ENCODE peak calls at places on chromosomes 16 and 17, in nine cellular contexts. R is mammary epithelial cell, N is transverse colon, Z is kidney epithelial cell, T is choroid plexus epithelial cell, X is right lobe of liver, U is astrocyte of the spinal cord, M is neural crest cell, J is AG09309. L is an unnamed sample.

GRCh38 chr17:83053779-83054451 is 25.5 kb upstream of the METRNL start:
- DNase-seq in X (peak; percentile 57), N (no peak), T (no peak), M (no peak), U (no peak), Z (no peak), R (no peak), J (no peak), L (no peak)

GRCh38 chr17:72392056-72393010 is 271.5 kb downstream of the SOX9 start:
- DNase-seq in J (peak; percentile 73), X (no peak), Z (peak; percentile 89), R (no peak), M (no peak), T (peak; percentile 80), N (no peak), U (peak; percentile 61), L (peak; percentile 90)

GRCh38 chr17:62628845-62629555 is 1.5 kb downstream of the MRC2 start:
- DNase-seq in R (peak; percentile 39), N (no peak), U (peak; percentile 85), M (no peak), X (no peak), J (no peak), T (peak; percentile 86), Z (no peak), L (peak; percentile 67)

GRCh38 chr16:58644765-58645487 is 15.3 kb upstream of the CNOT1 start:
- DNase-seq in J (no peak), R (peak; percentile 72), T (no peak), M (no peak), X (no peak), U (no peak), N (no peak), Z (no peak), L (no peak)

GRCh38 chr16:23504453-23505179 is 5.7 kb downstream of the GGA2 start:
- DNase-seq in X (no peak), R (peak; percentile 96), Z (peak; percentile 93), U (peak; percentile 96), N (peak; percentile 42), J (peak; percentile 86), M (no peak), T (peak; percentile 97), L (peak; percentile 88)

GRCh38 chr17:30237296-30238002 is 2.0 kb upstream of the SLC6A4 start:
- DNase-seq in T (no peak), R (no peak), M (no peak), X (no peak), N (no peak), Z (no peak), U (no peak), J (no peak), L (no peak)

GRCh38 chr17:64063766-64064224 is 43.4 kb upstream of the ICAM2 start:
- DNase-seq in N (peak; percentile 76), T (peak; percentile 63), Z (no peak), R (no peak), U (no peak), M (peak; percentile 37), J (no peak), X (no peak), L (no peak)

GRCh38 chr17:2700491-2701141 is 10.9 kb downstream of the CLUH start:
- DNase-seq in U (no peak), X (peak; percentile 39), N (no peak), M (no peak), R (no peak), Z (no peak), T (no peak), J (no peak), L (no peak)

GRCh38 chr17:36008998-36009665 is 7.8 kb upstream of the CCL15 start:
- DNase-seq in U (no peak), R (peak; percentile 7), Z (no peak), T (peak; percentile 27), M (no peak), N (no peak), X (no peak), J (no peak), L (no peak)

GRCh38 chr16:68590201-68590994 is 51.3 kb downstream of the ZFP90 start:
- DNase-seq in X (peak; percentile 63), J (peak; percentile 10), N (peak; percentile 66), U (peak; percentile 43), R (peak; percentile 69), T (peak; percentile 75), M (peak; percentile 83), Z (no peak), L (peak; percentile 16)

GRCh38 chr17:40460585-40460975 is 17.3 kb downstream of the IGFBP4 start:
- DNase-seq in R (no peak), U (no peak), M (no peak), J (no peak), T (no peak), N (no peak), X (no peak), Z (no peak), L (peak; percentile 55)

GRCh38 chr17:58172369-58173071 is 5.7 kb downstream of the OR4D2 start:
- DNase-seq in R (peak; percentile 35), Z (no peak), X (no peak), N (no peak), U (peak; percentile 4), M (no peak), T (peak; percentile 62), J (no peak), L (peak; percentile 49)

GRCh38 chr17:27888945-27889344 is 4.2 kb downstream of the LYRM9 start:
- DNase-seq in X (no peak), N (no peak), Z (no peak), J (no peak), M (no peak), T (peak; percentile 65), R (no peak), U (no peak), L (no peak)

GRCh38 chr17:6027342-6028024 is 42.7 kb upstream of the WSCD1 start:
- DNase-seq in N (no peak), T (no peak), Z (no peak), M (no peak), U (no peak), J (no peak), X (no peak), R (no peak), L (no peak)

GRCh38 chr16:67942200-67942509 is 1.8 kb downstream of the LCAT start:
- DNase-seq in M (peak; percentile 52), X (no peak), T (peak; percentile 54), J (no peak), N (no peak), R (no peak), U (peak; percentile 27), Z (no peak), L (no peak)

GRCh38 chr17:29140051-29140582 is 40.1 kb downstream of the MYO18A start:
- DNase-seq in U (peak; percentile 63), N (peak; percentile 86), T (peak; percentile 68), J (no peak), Z (no peak), X (peak; percentile 85), M (peak; percentile 21), R (peak; percentile 45), L (peak; percentile 91)

GRCh38 chr17:10295728-10296343 is 77.0 kb downstream of the MYH13 start:
- DNase-seq in X (no peak), R (peak; percentile 2), T (peak; percentile 50), U (peak; percentile 8), Z (peak; percentile 12), M (peak; percentile 60), J (no peak), N (peak; percentile 29), L (no peak)

GRCh38 chr17:50117202-50118040 is 12.5 kb downstream of the SAMD14 start:
- DNase-seq in M (peak; percentile 64), J (no peak), R (peak; percentile 42), Z (no peak), T (peak; percentile 56), U (peak; percentile 47), N (peak; percentile 68), X (peak; percentile 59), L (peak; percentile 85)
- TF ChIP-seq CTCF in M (peak; percentile 75), J (peak; percentile 46), R (peak; percentile 63), Z (peak; percentile 21), T (peak; percentile 43), U (peak; percentile 54), N (peak; percentile 70), X (peak; percentile 73), L (peak; percentile 48)

GRCh38 chr16:13331918-13332317 is 430.5 kb downstream of the SHISA9 start:
- DNase-seq in M (no peak), U (no peak), N (no peak), T (no peak), R (no peak), X (no peak), Z (no peak), J (no peak), L (no peak)
- TF ChIP-seq CTCF in M (no peak), U (no peak), N (no peak), T (no peak), R (no peak), X (no peak), Z (no peak), J (no peak), L (no peak)

DNA sequence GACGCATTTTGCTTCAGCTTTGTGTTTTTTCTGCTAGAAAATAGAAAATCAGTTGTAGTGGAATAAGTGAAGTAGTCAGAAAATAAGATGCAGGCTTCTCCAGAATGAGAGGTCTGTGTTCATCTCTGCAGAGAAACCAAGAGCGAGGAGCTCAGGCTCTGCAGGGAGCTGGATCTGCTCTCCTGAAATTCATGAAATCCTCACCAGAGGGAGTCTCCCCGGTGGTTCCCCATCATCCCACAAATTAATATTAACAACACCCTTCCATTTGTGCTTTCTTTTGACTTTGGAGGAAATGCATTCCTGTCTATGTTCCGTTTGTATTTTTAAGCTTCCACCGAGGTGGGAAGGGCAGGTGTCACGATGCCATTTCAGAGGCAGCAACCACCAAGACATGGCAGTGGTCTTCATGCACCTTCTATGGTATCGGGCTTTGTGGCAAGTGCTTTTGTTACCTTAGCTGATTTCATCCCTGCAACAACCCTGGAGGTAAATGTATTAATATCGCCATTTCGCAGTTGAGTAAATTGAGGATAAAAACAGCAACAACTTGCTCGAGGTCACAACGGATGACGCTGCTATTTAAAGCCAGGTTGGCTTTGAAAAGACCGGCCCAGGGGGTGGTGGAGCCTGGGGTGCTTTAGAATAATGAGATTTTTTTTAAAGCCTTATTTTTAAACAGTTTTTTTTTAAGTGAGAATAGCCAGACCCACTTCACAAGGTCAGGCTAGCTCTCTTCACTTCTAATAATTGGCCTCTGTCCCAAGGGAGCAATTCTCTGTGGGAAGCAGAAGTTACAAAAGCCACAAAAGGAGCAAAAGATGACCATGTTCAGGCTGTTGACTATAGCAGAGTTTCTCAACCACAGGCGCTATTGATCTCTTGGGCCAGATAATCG is 367.6 kb upstream of the ERCC4 start:
- DNase-seq in U (no peak), M (no peak), J (no peak), R (no peak), Z (no peak), N (no peak), X (no peak), T (no peak), L (no peak)
- TF ChIP-seq CTCF in U (no peak), M (peak; percentile 21), J (no peak), R (no peak), Z (peak; percentile 4), N (no peak), X (no peak), T (no peak), L (no peak)

DNA sequence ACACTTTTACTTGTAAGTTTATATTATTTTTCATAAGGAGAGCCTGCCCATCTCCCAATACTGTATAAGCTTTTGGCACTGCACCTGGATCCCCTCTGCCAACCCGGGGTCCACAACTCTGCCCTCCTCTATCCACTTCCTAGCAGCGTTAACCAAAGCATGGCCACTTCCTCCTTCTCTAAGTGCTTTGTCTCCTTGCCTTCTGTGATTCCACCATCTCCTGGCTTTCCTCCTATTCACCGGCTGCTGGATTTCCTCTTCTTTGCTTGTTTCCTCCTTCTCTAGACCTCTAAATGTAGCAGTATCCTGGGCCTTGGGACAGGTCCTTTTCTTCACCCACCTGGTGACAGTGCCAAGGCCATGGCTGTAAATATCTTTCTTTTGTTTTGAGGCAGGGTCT is 20.0 kb upstream of the WFIKKN2 start:
- DNase-seq in N (no peak), U (no peak), X (no peak), Z (no peak), R (no peak), T (no peak), M (no peak), J (no peak), L (no peak)
- TF ChIP-seq CTCF in N (no peak), U (no peak), X (no peak), Z (no peak), R (no peak), T (no peak), M (no peak), J (no peak), L (no peak)